ENCODE peak calls at places on chromosomes 12 and 14, in eight cellular contexts. One of them, this sample, is unnamed.

GRCh38 chr14:51735851-51736250 is 84.1 kb downstream of the FRMD6 start:
- DNase-seq in heart left ventricle: no peak
- DNase-seq in breast epithelium: no peak
- DNase-seq in gastrocnemius medialis: no peak
- DNase-seq in ovary: no peak
- DNase-seq in K562: no peak
- DNase-seq in IMR-90: no peak
- DNase-seq in H1: no peak
- DNase-seq in this sample: no peak

GRCh38 chr12:114530417-114530816 is 124.5 kb upstream of the TBX5 start:
- DNase-seq in heart left ventricle: no peak
- DNase-seq in breast epithelium: no peak
- DNase-seq in gastrocnemius medialis: no peak
- DNase-seq in ovary: no peak
- DNase-seq in K562: no peak
- DNase-seq in IMR-90: no peak
- DNase-seq in H1: no peak
- DNase-seq in this sample: no peak

GRCh38 chr14:75972729-75973480 is 8.9 kb downstream of the TGFB3 start:
- DNase-seq in heart left ventricle: no peak
- DNase-seq in breast epithelium: no peak
- DNase-seq in gastrocnemius medialis: peak; percentile 56
- DNase-seq in ovary: no peak
- DNase-seq in K562: no peak
- DNase-seq in IMR-90: no peak
- DNase-seq in H1: no peak
- DNase-seq in this sample: no peak

GRCh38 chr12:96364092-96364700 is 36.0 kb downstream of the CDK17 start:
- DNase-seq in heart left ventricle: no peak
- DNase-seq in breast epithelium: no peak
- DNase-seq in gastrocnemius medialis: no peak
- DNase-seq in ovary: no peak
- DNase-seq in K562: no peak
- DNase-seq in IMR-90: no peak
- DNase-seq in H1: no peak
- DNase-seq in this sample: no peak

GRCh38 chr14:27553820-27554219 is 956.0 kb upstream of the NOVA1 start:
- DNase-seq in heart left ventricle: no peak
- DNase-seq in breast epithelium: no peak
- DNase-seq in gastrocnemius medialis: no peak
- DNase-seq in ovary: no peak
- DNase-seq in K562: no peak
- DNase-seq in IMR-90: no peak
- DNase-seq in H1: no peak
- DNase-seq in this sample: no peak

GRCh38 chr14:40417777-40418401 is 985.7 kb upstream of the FBXO33 start:
- DNase-seq in heart left ventricle: no peak
- DNase-seq in breast epithelium: no peak
- DNase-seq in gastrocnemius medialis: no peak
- DNase-seq in ovary: no peak
- DNase-seq in K562: peak; percentile 6
- DNase-seq in IMR-90: no peak
- DNase-seq in H1: peak; percentile 17
- DNase-seq in this sample: no peak

GRCh38 chr12:106585237-106585834 is 2.5 kb downstream of the RFX4 start:
- DNase-seq in heart left ventricle: no peak
- DNase-seq in breast epithelium: no peak
- DNase-seq in gastrocnemius medialis: no peak
- DNase-seq in ovary: no peak
- DNase-seq in K562: no peak
- DNase-seq in IMR-90: no peak
- DNase-seq in H1: no peak
- DNase-seq in this sample: no peak

GRCh38 chr14:68891851-68892660 is 87.0 kb downstream of the ACTN1 start:
- DNase-seq in heart left ventricle: no peak
- DNase-seq in breast epithelium: peak; percentile 43
- DNase-seq in gastrocnemius medialis: no peak
- DNase-seq in ovary: no peak
- DNase-seq in K562: peak; percentile 15
- DNase-seq in IMR-90: peak; percentile 80
- DNase-seq in H1: no peak
- DNase-seq in this sample: no peak

GRCh38 chr14:95679995-95680735 is 6.1 kb upstream of the TCL1B start:
- DNase-seq in heart left ventricle: no peak
- DNase-seq in breast epithelium: no peak
- DNase-seq in gastrocnemius medialis: no peak
- DNase-seq in ovary: no peak
- DNase-seq in K562: no peak
- DNase-seq in IMR-90: no peak
- DNase-seq in H1: no peak
- DNase-seq in this sample: no peak

GRCh38 chr12:108643941-108644742 is 10.4 kb upstream of the SELPLG start:
- DNase-seq in heart left ventricle: no peak
- DNase-seq in breast epithelium: no peak
- DNase-seq in gastrocnemius medialis: peak; percentile 53
- DNase-seq in ovary: peak; percentile 58
- DNase-seq in K562: no peak
- DNase-seq in IMR-90: no peak
- DNase-seq in H1: no peak
- DNase-seq in this sample: no peak

GRCh38 chr12:113658030-113658655 is 186.5 kb upstream of the LHX5 start:
- DNase-seq in heart left ventricle: no peak
- DNase-seq in breast epithelium: no peak
- DNase-seq in gastrocnemius medialis: no peak
- DNase-seq in ovary: no peak
- DNase-seq in K562: no peak
- DNase-seq in IMR-90: no peak
- DNase-seq in H1: no peak
- DNase-seq in this sample: no peak

GRCh38 chr12:47903927-47904646 is 707 bp downstream of the VDR start:
- DNase-seq in heart left ventricle: no peak
- DNase-seq in breast epithelium: no peak
- DNase-seq in gastrocnemius medialis: peak; percentile 46
- DNase-seq in ovary: no peak
- DNase-seq in K562: peak; percentile 33
- DNase-seq in IMR-90: peak; percentile 82
- DNase-seq in H1: no peak
- DNase-seq in this sample: peak; percentile 92

GRCh38 chr12:47902131-47902639 is 2.6 kb downstream of the VDR start:
- DNase-seq in heart left ventricle: no peak
- DNase-seq in breast epithelium: no peak
- DNase-seq in gastrocnemius medialis: no peak
- DNase-seq in ovary: no peak
- DNase-seq in K562: no peak
- DNase-seq in IMR-90: no peak
- DNase-seq in H1: no peak
- DNase-seq in this sample: no peak

GRCh38 chr12:47905313-47905730 is 528 bp upstream of the VDR start:
- DNase-seq in heart left ventricle: peak; percentile 43
- DNase-seq in breast epithelium: peak; percentile 70
- DNase-seq in gastrocnemius medialis: no peak
- DNase-seq in ovary: peak; percentile 70
- DNase-seq in K562: peak; percentile 62
- DNase-seq in IMR-90: no peak
- DNase-seq in H1: peak; percentile 61
- DNase-seq in this sample: peak; percentile 93

GRCh38 chr12:47903151-47903611 is 1.6 kb downstream of the VDR start:
- DNase-seq in heart left ventricle: no peak
- DNase-seq in breast epithelium: no peak
- DNase-seq in gastrocnemius medialis: no peak
- DNase-seq in ovary: no peak
- DNase-seq in K562: no peak
- DNase-seq in IMR-90: peak; percentile 76
- DNase-seq in H1: no peak
- DNase-seq in this sample: peak; percentile 59

DNA sequence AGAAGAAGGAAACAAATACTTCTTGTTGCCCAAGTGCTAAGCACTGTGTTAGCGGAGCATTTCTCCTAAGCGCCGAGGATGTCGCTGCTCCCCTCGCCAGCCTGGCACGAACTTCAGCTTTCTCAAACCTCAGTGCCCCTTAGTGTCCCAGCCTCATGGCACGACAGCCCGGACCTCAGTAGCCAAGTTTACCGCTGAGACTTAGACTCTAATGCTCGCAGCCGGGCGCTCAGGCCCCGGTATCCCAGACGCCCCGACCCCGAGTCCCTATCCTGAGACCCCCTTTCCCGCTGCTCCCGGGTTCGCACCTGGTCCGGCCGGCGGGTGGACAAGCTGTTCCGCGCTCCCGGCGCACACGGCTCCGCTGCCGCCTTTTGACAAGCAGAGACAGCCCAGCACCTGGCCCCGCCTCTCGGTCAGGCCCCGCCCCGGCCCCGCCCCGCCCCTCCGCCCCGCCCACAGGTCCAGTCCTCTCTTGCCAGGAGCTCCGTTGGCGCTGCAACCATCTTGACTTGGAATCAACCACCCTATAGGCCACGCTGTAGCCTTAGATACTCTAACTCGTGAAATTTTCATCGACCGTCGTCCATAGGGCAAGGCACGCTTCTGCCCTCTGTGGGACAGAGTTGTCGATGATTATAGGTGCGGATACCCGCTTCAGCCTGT is at the start of gene VDR:
- DNase-seq in heart left ventricle: peak; percentile 53
- DNase-seq in breast epithelium: peak; percentile 79
- DNase-seq in gastrocnemius medialis: peak; percentile 63
- DNase-seq in ovary: peak; percentile 76
- DNase-seq in K562: peak; percentile 97
- DNase-seq in IMR-90: peak; percentile 65
- DNase-seq in H1: peak; percentile 54
- DNase-seq in this sample: peak; percentile 76
- TF ChIP-seq CTCF in heart left ventricle: no peak
- TF ChIP-seq CTCF in breast epithelium: no peak
- TF ChIP-seq CTCF in gastrocnemius medialis: no peak
- TF ChIP-seq CTCF in ovary: no peak
- TF ChIP-seq CTCF in K562: no peak
- TF ChIP-seq CTCF in IMR-90: peak; percentile 31
- TF ChIP-seq CTCF in H1: peak; percentile 56
- TF ChIP-seq CTCF in this sample: no peak

GRCh38 chr12:71504471-71504852 is 64.9 kb downstream of the LGR5 start:
- DNase-seq in heart left ventricle: peak; percentile 9
- DNase-seq in breast epithelium: no peak
- DNase-seq in gastrocnemius medialis: no peak
- DNase-seq in ovary: no peak
- DNase-seq in K562: no peak
- DNase-seq in IMR-90: no peak
- DNase-seq in H1: no peak
- DNase-seq in this sample: peak; percentile 43
- TF ChIP-seq POLR2A in heart left ventricle: no peak
- TF ChIP-seq POLR2A in breast epithelium: no peak
- TF ChIP-seq POLR2A in gastrocnemius medialis: no peak
- TF ChIP-seq POLR2A in ovary: no peak
- TF ChIP-seq POLR2A in K562: no peak
- TF ChIP-seq POLR2A in IMR-90: no peak
- TF ChIP-seq POLR2A in H1: no peak
- TF ChIP-seq POLR2A in this sample: no peak

GRCh38 chr12:46049665-46050064 is 59.3 kb upstream of the SCAF11 start:
- DNase-seq in heart left ventricle: no peak
- DNase-seq in breast epithelium: no peak
- DNase-seq in gastrocnemius medialis: no peak
- DNase-seq in ovary: no peak
- DNase-seq in K562: no peak
- DNase-seq in IMR-90: no peak
- DNase-seq in H1: no peak
- DNase-seq in this sample: no peak

GRCh38 chr12:46046436-46046835 is 56.1 kb upstream of the SCAF11 start:
- DNase-seq in heart left ventricle: no peak
- DNase-seq in breast epithelium: no peak
- DNase-seq in gastrocnemius medialis: no peak
- DNase-seq in ovary: no peak
- DNase-seq in K562: no peak
- DNase-seq in IMR-90: no peak
- DNase-seq in H1: no peak
- DNase-seq in this sample: no peak

DNA sequence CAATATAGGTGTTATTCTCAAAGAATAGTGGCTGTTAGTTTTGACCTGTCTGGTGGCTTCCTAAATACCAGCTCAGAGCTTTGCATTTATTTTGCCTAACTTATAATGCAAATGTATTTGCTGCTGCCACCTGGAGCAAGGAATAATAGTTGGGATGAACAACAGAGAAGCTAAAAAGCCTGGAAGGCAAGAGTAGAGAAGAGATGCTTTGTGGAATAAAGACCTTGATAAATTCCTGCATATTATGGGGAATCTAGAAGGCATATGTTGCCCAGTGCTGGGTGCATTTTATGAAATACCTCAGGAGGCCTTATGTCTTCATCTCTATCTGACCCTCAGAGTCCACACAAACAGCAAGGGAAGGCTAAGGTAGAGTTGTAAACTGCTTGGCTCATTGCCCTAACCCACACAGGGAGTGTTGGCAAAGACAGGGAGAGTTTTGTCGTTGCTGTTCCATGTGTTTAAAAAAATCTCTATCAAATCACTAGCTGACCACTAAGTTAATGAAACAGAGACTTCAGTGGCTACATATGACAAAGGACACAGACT is 53.7 kb upstream of the SCAF11 start:
- DNase-seq in heart left ventricle: no peak
- DNase-seq in breast epithelium: no peak
- DNase-seq in gastrocnemius medialis: no peak
- DNase-seq in ovary: no peak
- DNase-seq in K562: no peak
- DNase-seq in IMR-90: no peak
- DNase-seq in H1: no peak
- DNase-seq in this sample: no peak
- H3K4me3 ChIP-seq in heart left ventricle: no peak overlapping the region
- H3K4me3 ChIP-seq in breast epithelium: no peak overlapping the region
- H3K4me3 ChIP-seq in gastrocnemius medialis: no peak overlapping the region
- H3K4me3 ChIP-seq in ovary: no peak overlapping the region
- H3K4me3 ChIP-seq in K562: no peak overlapping the region
- H3K4me3 ChIP-seq in IMR-90: no peak overlapping the region
- H3K4me3 ChIP-seq in H1: no peak overlapping the region
- H3K4me3 ChIP-seq in this sample: no peak overlapping the region

GRCh38 chr12:28175098-28175589 is 15.1 kb upstream of the CCDC91 start:
- DNase-seq in heart left ventricle: no peak
- DNase-seq in breast epithelium: no peak
- DNase-seq in gastrocnemius medialis: no peak
- DNase-seq in ovary: no peak
- DNase-seq in K562: no peak
- DNase-seq in IMR-90: no peak
- DNase-seq in H1: no peak
- DNase-seq in this sample: no peak

GRCh38 chr12:28173440-28173839 is 16.8 kb upstream of the CCDC91 start:
- DNase-seq in heart left ventricle: no peak
- DNase-seq in breast epithelium: no peak
- DNase-seq in gastrocnemius medialis: no peak
- DNase-seq in ovary: no peak
- DNase-seq in K562: no peak
- DNase-seq in IMR-90: no peak
- DNase-seq in H1: no peak
- DNase-seq in this sample: no peak

GRCh38 chr12:28171356-28172060 is 18.7 kb upstream of the CCDC91 start:
- DNase-seq in heart left ventricle: no peak
- DNase-seq in breast epithelium: no peak
- DNase-seq in gastrocnemius medialis: no peak
- DNase-seq in ovary: no peak
- DNase-seq in K562: no peak
- DNase-seq in IMR-90: no peak
- DNase-seq in H1: no peak
- DNase-seq in this sample: no peak

GRCh38 chr12:28176295-28176694 is 14.0 kb upstream of the CCDC91 start:
- DNase-seq in heart left ventricle: no peak
- DNase-seq in breast epithelium: no peak
- DNase-seq in gastrocnemius medialis: no peak
- DNase-seq in ovary: no peak
- DNase-seq in K562: no peak
- DNase-seq in IMR-90: no peak
- DNase-seq in H1: no peak
- DNase-seq in this sample: no peak

GRCh38 chr12:28172434-28173030 is 17.7 kb upstream of the CCDC91 start:
- DNase-seq in heart left ventricle: no peak
- DNase-seq in breast epithelium: no peak
- DNase-seq in gastrocnemius medialis: no peak
- DNase-seq in ovary: no peak
- DNase-seq in K562: peak; percentile 26
- DNase-seq in IMR-90: peak; percentile 68
- DNase-seq in H1: no peak
- DNase-seq in this sample: no peak
- TF ChIP-seq CTCF in heart left ventricle: peak; percentile 35
- TF ChIP-seq CTCF in breast epithelium: no peak
- TF ChIP-seq CTCF in gastrocnemius medialis: no peak
- TF ChIP-seq CTCF in ovary: no peak
- TF ChIP-seq CTCF in K562: peak; percentile 73
- TF ChIP-seq CTCF in IMR-90: peak; percentile 80
- TF ChIP-seq CTCF in H1: peak; percentile 72
- TF ChIP-seq CTCF in this sample: no peak

This sample was measured in lower leg skin.